ENCODE peak calls at places on chromosome 9, in five cellular contexts. C is stimulated activated CD4-positive, alpha-beta T cell treated with anti-CD3 and anti-CD28 coated beads, Interleukin-12 subunit alpha, Interleukin-12 subunit beta, amount 100 ng/mL, for 4 hours; O is NCI-H1092; F is stomach; H is NCI-H1105 treated with DMSO at 0.1 percent for 48 hours. P is an unnamed sample.

GRCh38 chr9:136470792-136471469 is 11.9 kb downstream of the SEC16A start:
- DNase-seq in O (no peak), H (no peak), C (no peak), F (peak; percentile 65), P (no peak)

GRCh38 chr9:10612649-10613398 is at the start of gene PTPRD:
- DNase-seq in H (peak; percentile 76), F (peak; percentile 67), C (no peak), O (peak; percentile 75), P (no peak)

GRCh38 chr9:3337515-3337914 is 188.3 kb downstream of the RFX3 start:
- DNase-seq in O (no peak), H (no peak), C (no peak), F (no peak), P (no peak)

GRCh38 chr9:136622538-136622948 is 40.2 kb upstream of the EGFL7 start:
- DNase-seq in H (no peak), F (no peak), O (no peak), C (no peak), P (no peak)

GRCh38 chr9:128702445-128702948 is at the start of gene PKN3:
- DNase-seq in H (no peak), F (peak; percentile 90), O (peak; percentile 76), C (peak; percentile 90), P (peak; percentile 91)

GRCh38 chr9:127583605-127584053 is 28.4 kb upstream of the STXBP1 start:
- DNase-seq in H (no peak), F (no peak), C (no peak), O (no peak), P (peak; percentile 72)

GRCh38 chr9:69175488-69175872 is 1.4 kb downstream of the TJP2 start:
- DNase-seq in F (no peak), C (no peak), H (no peak), O (no peak), P (no peak)

GRCh38 chr9:92266486-92266885 is 27.0 kb downstream of the IARS1 start:
- DNase-seq in C (no peak), F (no peak), O (no peak), H (no peak), P (peak; percentile 48)

GRCh38 chr9:118829334-118829733 is 539.9 kb downstream of the BRINP1 start:
- DNase-seq in C (no peak), O (no peak), F (no peak), H (peak; percentile 13), P (no peak)

GRCh38 chr9:23702311-23702922 is 123.6 kb downstream of the ELAVL2 start:
- DNase-seq in O (no peak), C (no peak), H (no peak), F (no peak), P (no peak)

GRCh38 chr9:135589596-135590485 is 28.3 kb downstream of the PAEP start:
- DNase-seq in F (peak; percentile 19), H (no peak), C (no peak), O (no peak), P (no peak)

GRCh38 chr9:10548348-10548747 is 64.5 kb downstream of the PTPRD start:
- DNase-seq in C (no peak), O (no peak), H (no peak), F (no peak), P (no peak)

GRCh38 chr9:88532320-88532719 is 2.7 kb upstream of the NXNL2 start:
- DNase-seq in O (no peak), H (peak; percentile 40), C (no peak), F (no peak), P (no peak)

GRCh38 chr9:19551124-19551929 is 142.5 kb downstream of the ACER2 start:
- DNase-seq in F (no peak), C (no peak), H (no peak), O (no peak), P (no peak)

GRCh38 chr9:129412814-129413536 is 207.9 kb downstream of the C9orf50 start:
- DNase-seq in C (peak; percentile 40), F (peak; percentile 67), H (peak; percentile 61), O (no peak), P (peak; percentile 59)

GRCh38 chr9:26326473-26327044 is 566.0 kb downstream of the CAAP1 start:
- DNase-seq in F (no peak), O (peak; percentile 60), H (peak; percentile 34), C (no peak), P (no peak)

GRCh38 chr9:35198191-35198590 is 36.4 kb downstream of the UNC13B start:
- DNase-seq in O (no peak), H (no peak), F (no peak), C (no peak), P (no peak)

GRCh38 chr9:21764736-21765245 is 37.6 kb upstream of the MTAP start:
- DNase-seq in C (no peak), F (no peak), H (no peak), O (no peak), P (no peak)

GRCh38 chr9:125341566-125341965 is 79.9 kb downstream of the GAPVD1 start:
- DNase-seq in O (no peak), C (no peak), F (no peak), H (no peak), P (no peak)

GRCh38 chr9:98864257-98865180 is 57.0 kb downstream of the GALNT12 start:
- DNase-seq in C (no peak), F (no peak), O (no peak), H (no peak), P (no peak)

GRCh38 chr9:5492965-5493364 is 17.4 kb upstream of the PDCD1LG2 start:
- DNase-seq in F (no peak), H (no peak), C (no peak), O (no peak), P (no peak)

GRCh38 chr9:110065527-110065926 is 142.4 kb downstream of the C9orf152 start:
- DNase-seq in O (no peak), H (no peak), C (no peak), F (no peak), P (no peak)

GRCh38 chr9:122302541-122302940 is 37.9 kb downstream of the MRRF start:
- DNase-seq in F (no peak), C (no peak), O (no peak), H (no peak), P (no peak)

GRCh38 chr9:73148447-73148937 is 3.2 kb upstream of the ANXA1 start:
- DNase-seq in F (no peak), C (no peak), O (no peak), H (no peak), P (no peak)

P was measured in SJSA1.